ENCODE peak calls at places on chromosomes 3 and 15, in four cellular contexts. One of them, this sample, is unnamed.

GRCh38 chr15:92906563-92907081 is 6.5 kb downstream of the CHD2 start:
- DNase-seq in right atrium auricular region: no peak
- DNase-seq in fibroblast of mammary gland: peak
- DNase-seq in A549: peak
- DNase-seq in this sample: no peak

GRCh38 chr3:184506579-184506978 is 55.0 kb upstream of the EPHB3 start:
- DNase-seq in fibroblast of mammary gland: peak
- DNase-seq in right atrium auricular region: no peak
- DNase-seq in A549: no peak
- DNase-seq in this sample: no peak

GRCh38 chr15:75037685-75038084 is 14.3 kb downstream of the PPCDC start:
- DNase-seq in right atrium auricular region: no peak
- DNase-seq in fibroblast of mammary gland: peak
- DNase-seq in A549: no peak
- DNase-seq in this sample: no peak

GRCh38 chr3:186932281-186933181 is 2.2 kb downstream of the ST6GAL1 start:
- DNase-seq in fibroblast of mammary gland: no peak
- DNase-seq in right atrium auricular region: no peak
- DNase-seq in A549: no peak
- DNase-seq in this sample: no peak

GRCh38 chr3:173275740-173276139 is 121.8 kb upstream of the NLGN1 start:
- DNase-seq in right atrium auricular region: no peak
- DNase-seq in fibroblast of mammary gland: no peak
- DNase-seq in A549: peak
- DNase-seq in this sample: no peak

GRCh38 chr3:45227946-45228345 is 1.9 kb upstream of the TMEM158 start:
- DNase-seq in fibroblast of mammary gland: no peak
- DNase-seq in right atrium auricular region: no peak
- DNase-seq in A549: no peak
- DNase-seq in this sample: no peak

GRCh38 chr3:61146010-61146569 is 105.2 kb downstream of the FHIT start:
- DNase-seq in A549: no peak
- DNase-seq in fibroblast of mammary gland: no peak
- DNase-seq in right atrium auricular region: no peak
- DNase-seq in this sample: no peak

GRCh38 chr3:28915711-28916481 is 365.0 kb upstream of the RBMS3 start:
- DNase-seq in A549: peak
- DNase-seq in right atrium auricular region: no peak
- DNase-seq in fibroblast of mammary gland: peak
- DNase-seq in this sample: peak

GRCh38 chr3:117645561-117646242 is 936.1 kb downstream of the TUSC7 start:
- DNase-seq in right atrium auricular region: no peak
- DNase-seq in fibroblast of mammary gland: peak
- DNase-seq in A549: no peak
- DNase-seq in this sample: no peak

GRCh38 chr15:45587861-45588170 is 637 bp downstream of the BLOC1S6 start:
- DNase-seq in fibroblast of mammary gland: no peak
- DNase-seq in right atrium auricular region: no peak
- DNase-seq in A549: no peak
- DNase-seq in this sample: no peak

GRCh38 chr15:25799906-25800700 is 63.0 kb downstream of the ATP10A start:
- DNase-seq in right atrium auricular region: peak
- DNase-seq in fibroblast of mammary gland: no peak
- DNase-seq in A549: no peak
- DNase-seq in this sample: no peak

GRCh38 chr3:158747417-158747816 is 15.2 kb upstream of the RARRES1 start:
- DNase-seq in A549: no peak
- DNase-seq in fibroblast of mammary gland: no peak
- DNase-seq in right atrium auricular region: no peak
- DNase-seq in this sample: no peak

GRCh38 chr15:57785039-57785438 is 78.5 kb downstream of the POLR2M start:
- DNase-seq in A549: no peak
- DNase-seq in fibroblast of mammary gland: no peak
- DNase-seq in right atrium auricular region: no peak
- DNase-seq in this sample: no peak

GRCh38 chr3:186990878-186991308 is 60.6 kb downstream of the ST6GAL1 start:
- DNase-seq in right atrium auricular region: no peak
- DNase-seq in A549: no peak
- DNase-seq in fibroblast of mammary gland: no peak
- DNase-seq in this sample: no peak

GRCh38 chr3:112120485-112120836 is 12.6 kb downstream of the GCSAM start:
- DNase-seq in A549: no peak
- DNase-seq in fibroblast of mammary gland: no peak
- DNase-seq in right atrium auricular region: no peak
- DNase-seq in this sample: no peak

GRCh38 chr3:72436863-72437592 is 411.2 kb downstream of the SHQ1 start:
- DNase-seq in right atrium auricular region: no peak
- DNase-seq in fibroblast of mammary gland: no peak
- DNase-seq in A549: no peak
- DNase-seq in this sample: no peak

GRCh38 chr3:136232413-136232812 is 17.7 kb upstream of the PCCB start:
- DNase-seq in right atrium auricular region: no peak
- DNase-seq in fibroblast of mammary gland: no peak
- DNase-seq in A549: no peak
- DNase-seq in this sample: no peak

GRCh38 chr3:172530101-172530561 is 6.9 kb upstream of the TNFSF10 start:
- DNase-seq in A549: no peak
- DNase-seq in fibroblast of mammary gland: no peak
- DNase-seq in right atrium auricular region: no peak
- DNase-seq in this sample: no peak

GRCh38 chr3:50552598-50552997 is 14.9 kb downstream of the C3orf18 start:
- DNase-seq in right atrium auricular region: no peak
- DNase-seq in A549: no peak
- DNase-seq in fibroblast of mammary gland: no peak
- DNase-seq in this sample: no peak

GRCh38 chr3:50550079-50550736 is 17.3 kb downstream of the C3orf18 start:
- DNase-seq in fibroblast of mammary gland: peak
- DNase-seq in A549: peak
- DNase-seq in right atrium auricular region: no peak
- DNase-seq in this sample: no peak

GRCh38 chr3:50549226-50549625 is 18.3 kb downstream of the C3orf18 start:
- DNase-seq in right atrium auricular region: no peak
- DNase-seq in A549: no peak
- DNase-seq in fibroblast of mammary gland: no peak
- DNase-seq in this sample: no peak

GRCh38 chr3:50552058-50552435 is 15.5 kb downstream of the C3orf18 start:
- DNase-seq in A549: no peak
- DNase-seq in right atrium auricular region: no peak
- DNase-seq in fibroblast of mammary gland: no peak
- DNase-seq in this sample: no peak

DNA sequence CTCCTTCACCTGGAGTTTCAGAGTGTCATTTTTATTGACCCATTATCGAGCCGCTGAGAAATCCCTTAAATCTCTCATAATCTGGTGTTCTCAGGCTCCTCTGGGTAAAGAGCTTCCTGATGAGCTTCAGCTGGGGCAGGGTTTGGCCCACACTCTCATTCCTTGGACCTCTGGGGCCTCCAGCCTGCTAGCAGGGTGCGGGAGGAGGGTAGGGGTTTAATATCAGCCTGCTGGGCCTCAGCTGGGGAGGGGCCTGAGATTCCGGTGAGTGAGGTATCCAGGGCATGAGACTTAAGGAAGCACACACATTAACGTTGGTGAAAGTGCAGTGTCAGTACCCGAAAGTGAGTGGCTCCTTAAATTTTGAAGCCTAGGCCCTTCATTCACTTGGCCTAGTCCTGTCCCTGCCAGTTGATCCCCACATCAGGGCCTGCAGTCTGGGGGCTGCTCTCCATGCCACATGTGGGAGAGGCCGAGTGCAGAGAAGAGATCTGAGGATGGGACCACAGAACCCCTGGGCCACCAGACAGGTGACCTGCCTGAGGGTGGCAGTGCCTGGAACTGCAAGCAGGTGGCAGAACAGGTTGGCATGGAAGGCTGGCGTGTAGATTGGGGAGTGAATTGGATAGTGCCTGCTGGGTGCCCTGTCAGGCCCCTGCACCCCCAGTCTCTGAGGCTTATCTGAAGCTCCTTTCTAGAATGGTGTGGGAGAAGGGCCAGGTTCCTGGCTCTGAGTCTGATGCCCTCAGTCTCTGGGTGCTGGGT is 16.1 kb downstream of the C3orf18 start:
- DNase-seq in A549: no peak
- DNase-seq in fibroblast of mammary gland: no peak
- DNase-seq in right atrium auricular region: no peak
- DNase-seq in this sample: no peak
- TF ChIP-seq CTCF in A549: no peak
- TF ChIP-seq CTCF in fibroblast of mammary gland: no peak
- TF ChIP-seq CTCF in right atrium auricular region: peak
- TF ChIP-seq CTCF in this sample: no peak

GRCh38 chr3:49701388-49702077 is 12.2 kb downstream of the RNF123 start:
- DNase-seq in A549: no peak
- DNase-seq in fibroblast of mammary gland: no peak
- DNase-seq in right atrium auricular region: no peak
- DNase-seq in this sample: no peak
- TF ChIP-seq CTCF in A549: no peak
- TF ChIP-seq CTCF in fibroblast of mammary gland: peak
- TF ChIP-seq CTCF in right atrium auricular region: peak
- TF ChIP-seq CTCF in this sample: peak

GRCh38 chr3:65914740-65915366 is 123.9 kb downstream of the MAGI1 start:
- DNase-seq in right atrium auricular region: no peak
- DNase-seq in A549: no peak
- DNase-seq in fibroblast of mammary gland: peak
- DNase-seq in this sample: no peak
- TF ChIP-seq CTCF in right atrium auricular region: peak
- TF ChIP-seq CTCF in A549: peak
- TF ChIP-seq CTCF in fibroblast of mammary gland: peak
- TF ChIP-seq CTCF in this sample: peak

GRCh38 chr3:69850849-69851248 is 111.6 kb downstream of the MITF start:
- DNase-seq in fibroblast of mammary gland: no peak
- DNase-seq in A549: no peak
- DNase-seq in right atrium auricular region: no peak
- DNase-seq in this sample: no peak

GRCh38 chr3:69856965-69857364 is 117.7 kb downstream of the MITF start:
- DNase-seq in A549: no peak
- DNase-seq in fibroblast of mammary gland: no peak
- DNase-seq in right atrium auricular region: no peak
- DNase-seq in this sample: no peak

GRCh38 chr3:69861556-69861955 is 122.3 kb downstream of the MITF start:
- DNase-seq in A549: no peak
- DNase-seq in right atrium auricular region: no peak
- DNase-seq in fibroblast of mammary gland: no peak
- DNase-seq in this sample: no peak

GRCh38 chr3:69853033-69853432 is 113.8 kb downstream of the MITF start:
- DNase-seq in right atrium auricular region: no peak
- DNase-seq in A549: no peak
- DNase-seq in fibroblast of mammary gland: no peak
- DNase-seq in this sample: no peak

DNA sequence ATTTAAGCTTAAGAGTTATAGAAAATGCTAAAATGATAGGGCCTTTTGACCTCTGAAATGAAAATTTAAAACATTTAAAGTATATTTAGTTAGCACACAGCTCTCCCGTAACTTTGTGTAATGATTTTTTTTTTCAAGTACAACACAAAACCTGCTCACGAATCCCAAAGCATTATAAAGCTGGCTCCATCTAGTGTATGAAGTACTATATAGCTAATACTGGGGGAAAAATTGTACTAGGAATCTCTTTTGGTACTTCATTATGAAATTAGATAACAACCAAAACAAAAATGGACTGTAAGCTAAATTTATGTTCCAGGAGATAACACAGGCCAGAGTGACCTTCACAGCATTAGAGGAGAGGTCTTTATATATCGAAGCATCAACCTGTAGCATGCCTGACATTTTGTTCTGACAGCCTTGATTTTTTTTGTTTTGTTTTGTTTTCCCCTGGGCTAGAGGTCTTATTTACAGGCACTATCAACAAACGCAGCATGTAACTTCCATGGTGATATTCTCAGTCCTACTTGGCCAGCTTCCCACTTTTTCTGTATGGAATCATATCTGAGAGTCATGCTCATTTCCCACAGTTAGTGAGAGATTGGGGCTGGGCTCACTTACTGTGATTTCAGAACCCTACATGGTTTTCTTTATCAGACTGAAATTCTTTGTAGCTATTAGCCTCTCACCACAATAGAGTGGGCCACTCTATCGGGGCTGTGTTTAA is 116.3 kb downstream of the MITF start:
- DNase-seq in fibroblast of mammary gland: peak
- DNase-seq in right atrium auricular region: no peak
- DNase-seq in A549: peak
- DNase-seq in this sample: peak
- TF ChIP-seq CTCF in fibroblast of mammary gland: peak
- TF ChIP-seq CTCF in right atrium auricular region: peak
- TF ChIP-seq CTCF in A549: peak
- TF ChIP-seq CTCF in this sample: peak

DNA sequence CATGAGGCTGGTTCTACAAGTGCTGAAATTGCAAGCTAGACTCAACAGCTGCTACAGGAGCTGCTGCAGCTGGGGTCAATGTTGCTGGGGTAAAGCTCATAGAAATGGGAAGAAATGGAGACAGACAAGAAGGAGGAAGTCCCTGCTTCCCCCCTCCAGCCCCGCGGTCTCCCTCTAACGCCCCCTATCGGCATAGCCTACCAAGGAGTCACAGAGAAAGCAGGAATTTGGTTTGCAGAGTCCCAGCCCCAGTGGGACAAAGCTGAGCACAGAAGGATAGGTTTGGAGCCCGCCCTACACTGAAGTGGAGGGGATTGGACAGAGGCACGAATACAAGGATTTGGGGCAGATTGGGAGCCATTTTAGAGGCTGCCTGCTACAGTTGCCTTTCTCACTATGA is 176.9 kb upstream of the ANKRD28 start:
- DNase-seq in A549: peak
- DNase-seq in right atrium auricular region: no peak
- DNase-seq in fibroblast of mammary gland: no peak
- DNase-seq in this sample: no peak
- TF ChIP-seq CTCF in A549: no peak
- TF ChIP-seq CTCF in right atrium auricular region: no peak
- TF ChIP-seq CTCF in fibroblast of mammary gland: peak
- TF ChIP-seq CTCF in this sample: peak

GRCh38 chr15:79769933-79770332 is 126.9 kb downstream of the MTHFS start:
- DNase-seq in fibroblast of mammary gland: no peak
- DNase-seq in right atrium auricular region: no peak
- DNase-seq in A549: no peak
- DNase-seq in this sample: no peak

GRCh38 chr15:79769081-79769481 is 127.7 kb downstream of the MTHFS start:
- DNase-seq in fibroblast of mammary gland: peak
- DNase-seq in A549: peak
- DNase-seq in right atrium auricular region: no peak
- DNase-seq in this sample: no peak
- TF ChIP-seq CTCF in fibroblast of mammary gland: peak
- TF ChIP-seq CTCF in A549: peak
- TF ChIP-seq CTCF in right atrium auricular region: peak
- TF ChIP-seq CTCF in this sample: peak